ENCODE peak calls at places on chromosomes 1 and 21, in six cellular contexts. S is T-cell; V is activated effector memory CD4-positive, alpha-beta T cell treated with anti-CD3 and anti-CD28 coated beads, Interleukin-2, amount 50 U/mL, for 16 hours; X is hippocampal formation; B is stimulated activated CD8-positive, alpha-beta memory T cell treated with anti-CD3 and anti-CD28 coated beads, Interleukin-7, amount 100 ng/mL, for 1 hour; D is activated naive CD8-positive, alpha-beta T cell treated with anti-CD3 and anti-CD28 coated beads, Interleukin-2, amount 50 U/mL, for 24 hours. J is an unnamed sample.

GRCh38 chr1:223783676-223784075 is 62.1 kb downstream of the TP53BP2 start:
- DNase-seq in S (no peak), V (no peak), X (no peak), B (no peak), D (no peak), J (no peak)

GRCh38 chr1:208163542-208163941 is 80.6 kb downstream of the PLXNA2 start:
- DNase-seq in S (no peak), V (no peak), X (no peak), B (no peak), D (no peak), J (no peak)

GRCh38 chr1:31244326-31244725 is 4.6 kb upstream of the NKAIN1 start:
- DNase-seq in S (no peak), V (no peak), X (no peak), B (no peak), D (no peak), J (no peak)

GRCh38 chr1:24973315-24973714 is 43.2 kb upstream of the RUNX3 start:
- DNase-seq in S (no peak), V (no peak), X (no peak), B (no peak), D (no peak), J (no peak)

GRCh38 chr1:47996406-47997226 is 569 bp downstream of the TRABD2B start:
- DNase-seq in S (no peak), V (no peak), X (no peak), B (no peak), D (peak), J (peak)

GRCh38 chr1:2935766-2936390 is 85.4 kb upstream of the ACTRT2 start:
- DNase-seq in S (no peak), V (no peak), X (no peak), B (no peak), D (no peak), J (no peak)

GRCh38 chr1:77036560-77036959 is 169.3 kb downstream of the ST6GALNAC5 start:
- DNase-seq in S (no peak), V (no peak), X (no peak), B (no peak), D (no peak), J (no peak)

GRCh38 chr1:151416231-151416630 is 16.9 kb downstream of the PSMB4 start:
- DNase-seq in S (no peak), V (no peak), X (no peak), B (no peak), D (no peak), J (no peak)

GRCh38 chr1:214957330-214958137 is 125.0 kb upstream of the KCNK2 start:
- DNase-seq in S (no peak), V (no peak), X (no peak), B (no peak), D (no peak), J (no peak)

GRCh38 chr1:204194080-204194479 is 2.2 kb downstream of the KISS1 start:
- DNase-seq in S (no peak), V (no peak), X (no peak), B (no peak), D (no peak), J (no peak)

GRCh38 chr1:95041491-95042165 is 31.1 kb downstream of the ALG14 start:
- DNase-seq in S (no peak), V (no peak), X (peak), B (no peak), D (no peak), J (peak)

GRCh38 chr21:45143855-45144254 is 69.5 kb downstream of the ADARB1 start:
- DNase-seq in S (no peak), V (no peak), X (no peak), B (no peak), D (no peak), J (no peak)

GRCh38 chr1:202034683-202035462 is 24.5 kb downstream of the ELF3 start:
- DNase-seq in S (no peak), V (no peak), X (no peak), B (no peak), D (no peak), J (no peak)

GRCh38 chr1:241465673-241466072 is 53.9 kb downstream of the FH start:
- DNase-seq in S (no peak), V (no peak), X (no peak), B (no peak), D (no peak), J (no peak)

GRCh38 chr1:24112381-24113169 is 640 bp upstream of the MYOM3 start:
- DNase-seq in S (peak), V (peak), X (peak), B (peak), D (peak), J (peak)

GRCh38 chr1:209808059-209808494 is 2.1 kb upstream of the IRF6 start:
- DNase-seq in S (no peak), V (no peak), X (no peak), B (no peak), D (no peak), J (no peak)

GRCh38 chr1:178196631-178197030 is 102.7 kb downstream of the RASAL2 start:
- DNase-seq in S (no peak), V (no peak), X (no peak), B (no peak), D (no peak), J (no peak)

GRCh38 chr1:214228976-214229375 is 52.0 kb upstream of the SMYD2 start:
- DNase-seq in S (no peak), V (no peak), X (no peak), B (no peak), D (no peak), J (no peak)